ENCODE peak calls at places on chromosomes 4 and X, in four cellular contexts. Y, O, I and V are unnamed samples.

GRCh38 chr4:153393397-153393796 is 48.9 kb downstream of the MND1 start:
- DNase-seq in Y (no peak), O (no peak), I (no peak), V (peak; percentile 75)

GRCh38 chr4:172088556-172088955 is 275.4 kb downstream of the GALNTL6 start:
- DNase-seq in Y (no peak), O (no peak), I (no peak), V (no peak)

GRCh38 chr4:181319629-181320028 is 923.6 kb upstream of the TENM3 start:
- DNase-seq in Y (no peak), O (no peak), I (no peak), V (no peak)

GRCh38 chr4:142406917-142407501 is 439.1 kb downstream of the INPP4B start:
- DNase-seq in Y (no peak), O (no peak), I (no peak), V (no peak)

GRCh38 chrX:11108253-11108941 is 2.7 kb upstream of the HCCS start:
- DNase-seq in Y (no peak), O (no peak), I (no peak), V (no peak)

GRCh38 chr4:145799225-145799624 is 119.3 kb downstream of the C4orf51 start:
- DNase-seq in Y (no peak), O (no peak), I (no peak), V (no peak)

GRCh38 chrX:53357799-53358530 is 64.5 kb downstream of the SMC1A start:
- DNase-seq in Y (peak; percentile 3), O (no peak), I (peak; percentile 37), V (peak; percentile 69)

GRCh38 chr4:25299476-25300203 is 12.9 kb upstream of the ZCCHC4 start:
- DNase-seq in Y (no peak), O (no peak), I (no peak), V (no peak)

GRCh38 chr4:133711817-133712216 is 489.8 kb downstream of the PABPC4L start:
- DNase-seq in Y (no peak), O (no peak), I (no peak), V (peak; percentile 1)

GRCh38 chr4:84825701-84826100 is 140.8 kb downstream of the WDFY3 start:
- DNase-seq in Y (no peak), O (no peak), I (no peak), V (no peak)

GRCh38 chrX:110286126-110286525 is 31.8 kb downstream of the AMMECR1 start:
- DNase-seq in Y (no peak), O (no peak), I (no peak), V (peak; percentile 86)

GRCh38 chr4:23337292-23337691 is 552.6 kb downstream of the PPARGC1A start:
- DNase-seq in Y (no peak), O (no peak), I (no peak), V (no peak)

GRCh38 chr4:36267491-36268254 is 13.7 kb upstream of the DTHD1 start:
- DNase-seq in Y (no peak), O (no peak), I (no peak), V (no peak)

GRCh38 chr4:147019061-147019460 is 73.4 kb upstream of the TTC29 start:
- DNase-seq in Y (peak; percentile 32), O (peak; percentile 77), I (peak; percentile 55), V (peak; percentile 65)

GRCh38 chr4:165476214-165477098 is 97.6 kb downstream of the CPE start:
- DNase-seq in Y (no peak), O (no peak), I (no peak), V (peak; percentile 55)

GRCh38 chrX:129961180-129962083 is 21.0 kb upstream of the BCORL1 start:
- DNase-seq in Y (no peak), O (peak; percentile 72), I (peak; percentile 82), V (peak; percentile 35)

GRCh38 chrX:44980883-44981282 is 107.9 kb downstream of the KDM6A start:
- DNase-seq in Y (no peak), O (no peak), I (no peak), V (no peak)

GRCh38 chrX:142978130-142978684 is 47.5 kb upstream of the SPANXN4 start:
- DNase-seq in Y (no peak), O (no peak), I (no peak), V (no peak)

GRCh38 chr4:26938516-26938915 is 77.9 kb downstream of the STIM2 start:
- DNase-seq in Y (no peak), O (no peak), I (no peak), V (no peak)

DNA sequence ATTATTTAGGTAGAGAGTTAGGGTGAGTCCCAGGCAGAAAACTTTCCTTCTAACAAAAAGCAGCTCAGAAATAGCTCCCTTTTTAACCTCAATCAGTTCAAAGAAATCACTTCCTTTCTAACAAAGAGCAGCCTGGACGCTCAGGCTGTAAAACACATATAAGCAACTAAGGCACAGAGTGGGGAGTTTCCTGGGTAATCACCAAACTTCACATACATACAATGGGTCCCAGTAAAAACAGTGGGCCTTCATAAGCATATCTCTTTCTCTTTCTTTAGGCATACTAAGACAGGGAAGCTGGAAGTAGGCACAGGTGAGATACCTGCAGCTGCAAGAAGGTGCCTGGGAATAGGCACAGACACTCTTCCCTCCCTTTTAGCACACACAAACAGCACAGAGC is 4.9 kb upstream of the NAF1 start:
- DNase-seq in Y (no peak), O (no peak), I (no peak), V (no peak)
- H2BK12ac ChIP-seq in Y (no peak overlapping the region), O (no peak overlapping the region), I (no peak overlapping the region), V (no peak overlapping the region)

DNA sequence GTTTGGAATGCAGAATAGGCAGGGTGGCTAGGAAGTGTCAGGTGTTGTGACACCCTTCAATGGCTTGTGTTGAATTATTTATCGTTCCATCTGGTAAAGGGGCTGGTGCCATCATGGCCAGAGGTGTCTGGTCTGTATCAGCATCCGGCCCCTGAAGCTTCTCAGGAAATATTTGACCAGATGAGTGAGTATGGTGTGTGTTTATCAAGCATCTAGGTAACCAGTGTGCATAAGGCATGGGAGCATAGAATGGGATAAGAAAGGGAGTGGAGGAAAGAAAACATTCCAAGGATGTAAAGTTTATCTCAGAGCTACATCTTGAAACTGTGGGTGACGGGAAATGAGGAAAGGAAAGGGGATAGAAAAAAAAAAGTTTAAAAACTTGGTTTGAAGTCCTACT is 109.4 kb downstream of the KLHL4 start:
- DNase-seq in Y (no peak), O (no peak), I (no peak), V (no peak)
- H3K27ac ChIP-seq in Y (no peak overlapping the region), O (no peak overlapping the region), I (peak overlapping the region; percentile 57), V (no peak overlapping the region)

DNA sequence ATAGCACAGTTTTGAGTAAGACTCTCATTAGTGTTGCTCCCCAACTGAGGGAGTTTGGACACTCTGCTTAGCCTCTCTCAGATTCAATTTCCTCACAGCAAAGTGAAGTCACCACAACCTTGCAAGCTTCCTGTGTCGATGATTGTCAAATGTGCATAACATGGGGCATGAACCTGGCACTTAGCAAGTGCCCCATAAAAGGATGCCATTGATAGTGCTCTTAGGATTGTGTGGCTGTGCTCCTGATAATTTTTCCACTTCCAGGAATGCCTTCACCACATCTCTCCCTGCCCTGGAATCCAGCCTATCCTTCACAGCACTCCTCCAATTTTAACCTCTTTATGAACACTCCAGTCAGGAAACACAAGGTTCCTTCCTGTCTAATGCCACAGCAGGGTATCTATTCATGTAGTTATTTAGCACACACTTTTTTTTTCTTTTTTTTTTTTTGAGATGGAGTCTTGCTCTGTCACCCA is 309.4 kb downstream of the PPP3CA start:
- DNase-seq in Y (no peak), O (no peak), I (no peak), V (no peak)
- H2BK12ac ChIP-seq in Y (no peak overlapping the region), O (no peak overlapping the region), I (no peak overlapping the region), V (no peak overlapping the region)

DNA sequence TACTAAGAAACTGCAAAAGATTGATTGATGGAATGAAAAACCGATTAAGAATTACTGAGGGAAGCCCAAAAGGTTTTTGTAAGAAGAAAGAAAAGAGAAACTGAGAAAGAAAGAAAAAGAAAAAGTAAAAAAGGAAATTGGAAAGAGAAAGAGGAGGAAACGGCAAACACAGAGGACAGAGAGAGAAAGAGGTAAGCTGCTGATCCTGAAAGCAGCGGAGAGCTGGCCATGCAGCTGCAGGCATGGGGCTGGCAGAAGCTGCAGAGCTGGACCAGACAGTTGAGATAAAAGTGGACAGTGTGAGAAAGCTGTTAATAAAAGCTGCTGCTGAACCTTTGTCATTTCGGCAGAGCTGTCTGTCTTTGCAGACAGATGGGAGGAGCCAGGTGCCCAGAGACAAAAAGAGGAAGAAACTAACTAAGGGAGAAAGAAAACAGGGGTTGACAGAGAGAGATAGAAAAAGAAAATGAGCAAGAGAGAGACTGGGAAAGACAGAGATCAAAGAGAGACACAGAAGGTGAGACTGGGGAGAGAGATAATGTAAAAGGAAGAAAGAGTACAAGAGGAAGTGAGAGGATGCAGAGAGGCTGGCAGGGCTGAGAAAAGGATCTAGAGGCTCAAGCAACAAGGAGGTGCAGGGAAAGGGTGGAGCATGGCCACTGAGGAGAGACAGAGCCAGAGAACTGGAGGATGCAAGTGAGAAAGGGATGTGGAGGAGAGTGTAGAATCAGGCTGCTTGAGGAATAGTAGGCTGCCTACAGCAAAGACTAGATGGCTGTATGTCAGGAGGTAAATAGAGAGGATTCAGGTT is 376.9 kb upstream of the FGF16 start:
- DNase-seq in Y (no peak), O (no peak), I (no peak), V (no peak)
- H3K27ac ChIP-seq in Y (no peak overlapping the region), O (no peak overlapping the region), I (no peak overlapping the region), V (no peak overlapping the region)